ENCODE peak calls at places on chromosomes 2 and 18, in seven cellular contexts. N is Right ventricle myocardium superior; K is stimulated activated CD8-positive, alpha-beta memory T cell treated with anti-CD3 and anti-CD28 coated beads, Interleukin-7, amount 100 ng/mL, for 1 hour; L is EH; T is EL; C is neural crest cell; Z is fibroblast of lung. Y is an unnamed sample.

GRCh38 chr2:227479865-227480475 is 8.0 kb downstream of the AGFG1 start:
- DNase-seq in N (no peak), K (no peak), L (peak), T (peak), C (no peak), Z (no peak), Y (no peak)

GRCh38 chr18:73043231-73044000 is 175.6 kb upstream of the NETO1 start:
- DNase-seq in N (no peak), K (no peak), L (no peak), T (no peak), C (no peak), Z (no peak), Y (no peak)

GRCh38 chr18:76538846-76539245 is 43.8 kb upstream of the ZNF516 start:
- DNase-seq in N (no peak), K (no peak), L (no peak), T (no peak), C (no peak), Z (no peak), Y (no peak)

GRCh38 chr2:134104754-134105153 is 149.1 kb upstream of the MGAT5 start:
- DNase-seq in N (no peak), K (no peak), L (no peak), T (no peak), C (no peak), Z (no peak), Y (no peak)

GRCh38 chr2:54613794-54614257 is 109.6 kb upstream of the EML6 start:
- DNase-seq in N (no peak), K (no peak), L (peak), T (peak), C (no peak), Z (peak), Y (no peak)

GRCh38 chr2:132670104-132670960 is at the start of gene LYPD1:
- DNase-seq in N (peak), K (no peak), L (peak), T (peak), C (peak), Z (peak), Y (peak)

GRCh38 chr2:39584283-39584972 is 81.3 kb upstream of the TMEM178A start:
- DNase-seq in N (no peak), K (no peak), L (peak), T (peak), C (no peak), Z (peak), Y (no peak)

GRCh38 chr2:110888401-110888800 is 156.0 kb downstream of the ACOXL start:
- DNase-seq in N (no peak), K (no peak), L (no peak), T (no peak), C (no peak), Z (no peak), Y (no peak)

GRCh38 chr2:215624423-215624829 is 188.6 kb upstream of the FN1 start:
- DNase-seq in N (peak), K (no peak), L (peak), T (peak), C (no peak), Z (peak), Y (no peak)

GRCh38 chr18:67408240-67408639 is 108.3 kb downstream of the DSEL start:
- DNase-seq in N (no peak), K (no peak), L (no peak), T (no peak), C (no peak), Z (peak), Y (no peak)

GRCh38 chr2:27212626-27213471 is 781 bp upstream of the SLC5A6 start:
- DNase-seq in N (no peak), K (no peak), L (peak), T (peak), C (peak), Z (peak), Y (no peak)

GRCh38 chr2:219142329-219142728 is 18.3 kb downstream of the NHEJ1 start:
- DNase-seq in N (no peak), K (no peak), L (peak), T (peak), C (no peak), Z (peak), Y (no peak)

Y was measured in spleen.